ENCODE peak calls at places on chromosomes 7 and 10, in eight cellular contexts. I is HepG2, U is transverse colon, L is endothelial cell of umbilical vein, N is stomach, X is spleen, K is K562, O is GM23338. Y is an unnamed sample. For H3K27me3, the result is how much of the 10 kb centered on the place peaks cover.

GRCh38 chr10:50511512-50512213 is 112.1 kb downstream of the SGMS1 start:
- DNase-seq in O (no peak), N (no peak), U (no peak), I (peak), K (peak), X (no peak), L (peak), Y (no peak)

GRCh38 chr7:134602921-134603394 is 43.7 kb upstream of the BPGM start:
- DNase-seq in X (no peak), N (no peak), U (no peak), K (no peak), O (no peak), L (no peak), I (peak), Y (peak)

GRCh38 chr7:27155816-27156507 is 513 bp downstream of the HOXA7 start:
- DNase-seq in X (peak), N (peak), K (no peak), U (peak), L (peak), I (no peak), O (peak), Y (no peak)

GRCh38 chr7:68800316-68800715 is 798.0 kb upstream of the AUTS2 start:
- DNase-seq in N (no peak), U (no peak), K (no peak), I (no peak), X (peak), L (no peak), O (no peak), Y (no peak)

GRCh38 chr7:46253500-46253899 is 332.4 kb upstream of the IGFBP3 start:
- DNase-seq in U (no peak), K (no peak), N (no peak), X (no peak), L (no peak), I (no peak), O (no peak), Y (no peak)

GRCh38 chr7:32169236-32169635 is 99.0 kb upstream of the PDE1C start:
- DNase-seq in I (no peak), K (no peak), N (no peak), O (no peak), X (no peak), U (no peak), L (no peak), Y (no peak)

GRCh38 chr10:84078771-84079170 is 60.5 kb upstream of the GHITM start:
- DNase-seq in I (no peak), N (no peak), O (no peak), K (no peak), U (no peak), X (no peak), L (no peak), Y (no peak)

GRCh38 chr7:95772298-95772770 is at the start of gene DYNC1I1:
- DNase-seq in X (peak), U (peak), K (peak), O (peak), N (peak), I (peak), L (peak), Y (peak)

GRCh38 chr7:13822678-13823077 is 166.8 kb downstream of the ETV1 start:
- DNase-seq in I (no peak), X (no peak), U (no peak), N (no peak), K (no peak), L (no peak), O (no peak), Y (no peak)

GRCh38 chr10:46528171-46528671 is 28.2 kb downstream of the GPRIN2 start:
- DNase-seq in K (no peak), L (no peak), I (no peak), U (peak), X (peak), N (peak), O (no peak), Y (no peak)

GRCh38 chr10:44195120-44196007 is 189.5 kb downstream of the CXCL12 start:
- DNase-seq in I (peak), X (no peak), U (peak), L (peak), O (no peak), K (no peak), N (peak), Y (no peak)

GRCh38 chr7:123209786-123210185 is 10.0 kb upstream of the SLC13A1 start:
- DNase-seq in X (no peak), L (peak), O (no peak), U (peak), K (no peak), N (peak), I (peak), Y (no peak)

GRCh38 chr7:46583606-46584005 is 662.5 kb upstream of the IGFBP3 start:
- DNase-seq in N (no peak), K (no peak), I (no peak), O (no peak), X (no peak), L (no peak), U (no peak), Y (no peak)

GRCh38 chr10:60414877-60415585 is 25.4 kb upstream of the ANK3 start:
- DNase-seq in L (peak), U (no peak), K (no peak), O (peak), I (no peak), N (no peak), X (no peak), Y (no peak)

GRCh38 chr10:94997763-94998174 is 59.3 kb downstream of the CYP2C9 start:
- DNase-seq in X (no peak), N (no peak), I (no peak), U (no peak), O (peak), K (no peak), L (no peak), Y (no peak)

GRCh38 chr7:1948377-1948796 is 278.3 kb downstream of the ELFN1 start:
- DNase-seq in I (no peak), X (peak), O (no peak), N (no peak), U (no peak), K (peak), L (no peak), Y (no peak)

GRCh38 chr7:104772405-104772821 is 241.6 kb upstream of the KMT2E start:
- DNase-seq in N (no peak), U (no peak), O (peak), I (no peak), X (no peak), K (no peak), L (no peak), Y (no peak)

GRCh38 chr7:43273939-43274719 is 161.7 kb downstream of the HECW1 start:
- DNase-seq in I (no peak), K (no peak), L (no peak), U (no peak), X (no peak), N (no peak), O (no peak), Y (no peak)

GRCh38 chr7:74206589-74207120 is 3.2 kb upstream of the LAT2 start:
- DNase-seq in X (peak), N (peak), I (peak), O (peak), L (peak), U (peak), K (peak), Y (peak)
- H3K27me3 ChIP-seq in X (under half), N (under half), I (under half), O (under half), L (under half), U (under half), K (under half), Y (under half)

GRCh38 chr10:77846718-77847311 is 79.7 kb downstream of the DLG5 start:
- DNase-seq in U (peak), K (peak), L (peak), X (peak), I (peak), O (peak), N (peak), Y (no peak)
- TF ChIP-seq POLR2AphosphoS5 in U (peak), K (no peak), L (peak), X (peak), I (no peak), O (no peak), N (peak), Y (no peak)

GRCh38 chr10:42936580-42936979 is 140.3 kb upstream of the RET start:
- DNase-seq in X (peak), I (no peak), N (no peak), L (no peak), O (no peak), K (no peak), U (no peak), Y (no peak)

GRCh38 chr10:42933454-42934340 is 143.2 kb upstream of the RET start:
- DNase-seq in N (peak), I (no peak), L (peak), U (peak), O (peak), X (peak), K (no peak), Y (no peak)

GRCh38 chr10:42934351-42934811 is 142.5 kb upstream of the RET start:
- DNase-seq in K (no peak), U (no peak), N (no peak), L (no peak), O (no peak), X (peak), I (no peak), Y (no peak)

GRCh38 chr10:42935466-42935865 is 141.4 kb upstream of the RET start:
- DNase-seq in O (no peak), I (no peak), U (no peak), X (peak), L (no peak), K (no peak), N (no peak), Y (no peak)

GRCh38 chr10:42934842-42935241 is 142.0 kb upstream of the RET start:
- DNase-seq in O (no peak), I (no peak), N (no peak), U (no peak), X (no peak), L (no peak), K (no peak), Y (no peak)
- H3K27me3 ChIP-seq in O (under half), I (under half), N (under half), U (under half), X (under half), L (under half), K (half or more), Y (under half)

GRCh38 chr10:91185239-91185875 is 35.1 kb upstream of the PCGF5 start:
- DNase-seq in I (no peak), X (no peak), K (no peak), L (no peak), U (no peak), O (no peak), N (no peak), Y (no peak)

GRCh38 chr10:91190388-91190870 is 30.0 kb upstream of the PCGF5 start:
- DNase-seq in U (no peak), N (no peak), I (no peak), L (no peak), K (no peak), O (no peak), X (no peak), Y (no peak)

GRCh38 chr10:91190876-91191580 is 29.4 kb upstream of the PCGF5 start:
- DNase-seq in L (no peak), X (no peak), N (no peak), I (no peak), O (no peak), U (no peak), K (no peak), Y (no peak)

GRCh38 chr10:91191581-91191919 is 28.9 kb upstream of the PCGF5 start:
- DNase-seq in U (no peak), I (no peak), L (no peak), N (no peak), K (no peak), O (no peak), X (no peak), Y (no peak)

GRCh38 chr10:91188889-91189288 is 31.6 kb upstream of the PCGF5 start:
- DNase-seq in O (no peak), I (no peak), U (no peak), N (no peak), K (no peak), X (no peak), L (no peak), Y (no peak)
- TF ChIP-seq POLR2AphosphoS5 in O (no peak), I (no peak), U (no peak), N (no peak), K (no peak), X (no peak), L (no peak), Y (no peak)

DNA sequence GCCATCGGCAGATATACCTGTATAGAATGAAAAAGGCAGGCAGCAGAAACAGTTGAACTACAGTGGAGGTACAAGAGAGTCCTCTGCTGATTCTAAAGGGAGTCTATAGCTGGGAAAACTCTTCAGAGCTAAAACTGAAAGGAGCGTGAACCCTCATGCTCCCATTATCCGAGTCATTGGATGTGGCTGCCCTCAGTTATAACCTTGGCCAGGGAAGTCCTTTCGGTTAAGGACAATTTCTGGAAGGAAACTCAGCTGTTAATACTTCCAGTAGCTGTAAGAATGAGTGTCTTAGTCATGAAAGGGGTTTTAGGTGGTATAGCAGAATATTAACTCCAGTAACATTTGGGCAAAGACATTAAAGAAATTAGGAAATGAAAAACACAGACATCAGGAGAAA is 14.6 kb upstream of the GNAT3 start:
- DNase-seq in U (no peak), N (no peak), O (no peak), I (no peak), X (no peak), L (no peak), K (no peak), Y (no peak)
- H3K27me3 ChIP-seq in U (under half), N (under half), O (under half), I (under half), X (under half), L (under half), K (under half), Y (under half)

GRCh38 chr10:106897631-106898161 is 266.8 kb downstream of the SORCS1 start:
- DNase-seq in U (peak), K (no peak), O (no peak), L (no peak), X (no peak), N (peak), I (no peak), Y (no peak)
- TF ChIP-seq POLR2AphosphoS5 in U (peak), K (no peak), O (no peak), L (no peak), X (no peak), N (no peak), I (no peak), Y (no peak)

GRCh38 chr7:19105546-19105945 is 11.9 kb downstream of the TWIST1 start:
- DNase-seq in I (no peak), N (no peak), L (no peak), X (no peak), U (no peak), O (no peak), K (no peak), Y (no peak)
- H3K27me3 ChIP-seq in I (under half), N (under half), L (half or more), X (half or more), U (half or more), O (half or more), K (under half), Y (half or more)

GRCh38 chr10:104349623-104350142 is 4.0 kb upstream of the CFAP58 start:
- DNase-seq in U (peak), I (peak), L (peak), X (no peak), K (no peak), O (peak), N (no peak), Y (peak)
- TF ChIP-seq POLR2AphosphoS5 in U (peak), I (no peak), L (no peak), X (peak), K (no peak), O (no peak), N (peak), Y (no peak)

Y was measured in HL-60.